ENCODE peak calls at places on chromosomes 12 and 14, in five cellular contexts. F is SHP77; O is stimulated activated CD4-positive, alpha-beta T cell treated with anti-CD3 and anti-CD28 coated beads, Interleukin-2, amount 100 ng/mL, for 48 hours; K is H54; W is NB4. T is an unnamed sample.

GRCh38 chr14:38762436-38762835 is 340.6 kb downstream of the SEC23A start:
- DNase-seq in W (no peak), O (no peak), K (no peak), F (no peak), T (no peak)

GRCh38 chr14:69657961-69658360 is 46.6 kb downstream of the SUSD6 start:
- DNase-seq in K (no peak), F (no peak), O (no peak), W (no peak), T (no peak)

GRCh38 chr12:96425321-96425720 is 25.1 kb upstream of the CDK17 start:
- DNase-seq in W (peak; percentile 41), K (peak; percentile 24), F (no peak), O (no peak), T (no peak)

GRCh38 chr14:56161658-56162057 is 43.4 kb downstream of the PELI2 start:
- DNase-seq in F (no peak), O (no peak), K (no peak), W (no peak), T (no peak)

GRCh38 chr12:50060120-50060468 is 2.7 kb downstream of the ASIC1 start:
- DNase-seq in K (no peak), O (no peak), F (no peak), W (no peak), T (no peak)

GRCh38 chr14:94595912-94596311 is 14.7 kb downstream of the SERPINA5 start:
- DNase-seq in W (no peak), F (no peak), K (no peak), O (no peak), T (no peak)

GRCh38 chr12:75881910-75882309 is 149.7 kb downstream of the PHLDA1 start:
- DNase-seq in O (no peak), W (no peak), F (no peak), K (no peak), T (no peak)

GRCh38 chr14:73008501-73008900 is 18.4 kb downstream of the ZFYVE1 start:
- DNase-seq in F (peak; percentile 59), O (no peak), W (no peak), K (no peak), T (no peak)

GRCh38 chr14:100122481-100123215 is 36.8 kb downstream of the DEGS2 start:
- DNase-seq in K (no peak), W (peak; percentile 44), F (no peak), O (no peak), T (no peak)

GRCh38 chr14:29016050-29016900 is 249.7 kb downstream of the FOXG1 start:
- DNase-seq in O (peak; percentile 1), W (peak; percentile 42), F (peak; percentile 48), K (no peak), T (peak; percentile 4)

GRCh38 chr12:75781532-75782046 is 250.0 kb downstream of the PHLDA1 start:
- DNase-seq in W (no peak), O (no peak), K (no peak), F (no peak), T (no peak)

GRCh38 chr12:19967001-19967400 is 401.3 kb upstream of the PDE3A start:
- DNase-seq in O (no peak), F (peak; percentile 17), W (no peak), K (no peak), T (no peak)

GRCh38 chr12:11723993-11724392 is 74.5 kb downstream of the ETV6 start:
- DNase-seq in K (no peak), W (peak; percentile 33), O (no peak), F (no peak), T (no peak)

GRCh38 chr14:94295360-94296180 is 2.5 kb upstream of the SERPINA10 start:
- DNase-seq in O (no peak), K (no peak), F (no peak), W (no peak), T (no peak)

GRCh38 chr14:104546021-104546491 is 33.5 kb upstream of the C14orf180 start:
- DNase-seq in F (no peak), O (no peak), W (no peak), K (no peak), T (no peak)

GRCh38 chr14:80987235-80988032 is 32.0 kb downstream of the TSHR start:
- DNase-seq in F (peak; percentile 41), O (peak; percentile 53), W (peak; percentile 71), K (peak; percentile 15), T (peak; percentile 72)

GRCh38 chr14:104681689-104682074 is 7.7 kb upstream of the INF2 start:
- DNase-seq in O (no peak), W (no peak), F (peak; percentile 44), K (peak; percentile 88), T (no peak)

GRCh38 chr14:48035836-48036235 is 360.4 kb upstream of the MDGA2 start:
- DNase-seq in O (no peak), F (no peak), K (no peak), W (no peak), T (no peak)

GRCh38 chr12:53805801-53806200 is 54.0 kb upstream of the CISTR start:
- DNase-seq in F (no peak), O (no peak), K (no peak), W (no peak), T (no peak)

GRCh38 chr12:117750657-117751056 is 218.1 kb downstream of the KSR2 start:
- DNase-seq in O (no peak), W (no peak), F (no peak), K (no peak), T (no peak)

GRCh38 chr14:50875359-50876090 is 3.7 kb downstream of the ABHD12B start:
- DNase-seq in K (no peak), W (peak; percentile 79), F (no peak), O (peak; percentile 40), T (no peak)

GRCh38 chr12:34396006-34396860 is 373.9 kb downstream of the ALG10 start:
- DNase-seq in W (no peak), F (no peak), O (no peak), K (no peak), T (no peak)

GRCh38 chr14:73771848-73772705 is 57.9 kb upstream of the PNMA1 start:
- DNase-seq in K (no peak), W (peak; percentile 77), O (peak; percentile 67), F (peak; percentile 79), T (peak; percentile 85)

GRCh38 chr12:50641566-50641965 is 122.3 kb upstream of the ATF1 start:
- DNase-seq in O (no peak), F (no peak), K (no peak), W (peak; percentile 20), T (no peak)

GRCh38 chr12:108605000-108605689 is 7.3 kb upstream of the TMEM119 start:
- DNase-seq in F (no peak), O (no peak), K (no peak), W (no peak), T (no peak)

GRCh38 chr12:121765573-121765972 is 27.9 kb downstream of the RHOF start:
- DNase-seq in O (no peak), F (no peak), K (peak; percentile 65), W (peak; percentile 72), T (no peak)

GRCh38 chr12:88801227-88802225 is 221.3 kb upstream of the KITLG start:
- DNase-seq in F (no peak), K (no peak), W (no peak), O (no peak), T (no peak)

GRCh38 chr12:109592905-109593272 is 19.3 kb downstream of the MVK start:
- DNase-seq in K (no peak), F (no peak), W (no peak), O (no peak), T (no peak)

GRCh38 chr14:72024043-72024407 is 91.8 kb downstream of the RGS6 start:
- DNase-seq in O (no peak), W (peak; percentile 58), K (peak; percentile 7), F (peak; percentile 56), T (peak; percentile 18)

GRCh38 chr12:95829395-95829794 is 29.4 kb upstream of the SNRPF start:
- DNase-seq in K (no peak), O (no peak), W (no peak), F (no peak), T (no peak)

GRCh38 chr12:93173178-93173957 is 204.4 kb upstream of the NUDT4 start:
- DNase-seq in F (no peak), W (no peak), K (no peak), O (no peak), T (no peak)